ENCODE peak calls at places on chromosomes 7 and 10, in five cellular contexts. G is T-helper 2 cell; O is astrocyte of the spinal cord; Z is activated CD8-positive, alpha-beta memory T cell treated with anti-CD3 and anti-CD28 coated beads for 1 hour; I is neural progenitor cell. W is an unnamed sample.

GRCh38 chr10:18378766-18379165 is 238.5 kb downstream of the CACNB2 start:
- DNase-seq in O (no peak), Z (no peak), I (no peak), G (no peak), W (no peak)

GRCh38 chr7:82010416-82010815 is 240.6 kb upstream of the HGF start:
- DNase-seq in G (no peak), O (no peak), Z (no peak), I (no peak), W (no peak)

GRCh38 chr10:62853710-62854109 is 37.5 kb upstream of the EGR2 start:
- DNase-seq in I (no peak), O (no peak), Z (no peak), G (no peak), W (no peak)

GRCh38 chr10:114470956-114471905 is 66.9 kb upstream of the AFAP1L2 start:
- DNase-seq in O (peak), Z (peak), G (peak), I (peak), W (no peak)

GRCh38 chr10:76125900-76126299 is 694.5 kb downstream of the LRMDA start:
- DNase-seq in G (no peak), I (no peak), Z (no peak), O (no peak), W (no peak)

GRCh38 chr10:86688398-86688921 is 20.1 kb downstream of the LDB3 start:
- DNase-seq in O (peak), G (peak), Z (no peak), I (peak), W (peak)

GRCh38 chr10:29481906-29482440 is 152.8 kb downstream of the SVIL start:
- DNase-seq in G (no peak), Z (no peak), O (no peak), I (no peak), W (no peak)

GRCh38 chr7:23530355-23530754 is 1.4 kb downstream of the TRA2A start:
- DNase-seq in I (peak), G (peak), Z (no peak), O (peak), W (no peak)

GRCh38 chr10:69065406-69066361 is 22.2 kb upstream of the SRGN start:
- DNase-seq in G (no peak), Z (no peak), O (peak), I (no peak), W (no peak)

GRCh38 chr7:44050121-44050914 is 5.8 kb downstream of the DBNL start:
- DNase-seq in G (no peak), I (no peak), Z (no peak), O (no peak), W (no peak)

GRCh38 chr10:24722676-24723385 is 856 bp downstream of the ARHGAP21 start:
- DNase-seq in I (peak), Z (no peak), G (peak), O (peak), W (no peak)